ENCODE peak calls at places on chromosomes 3 and 15, in six cellular contexts. T is A549; O is left ventricle myocardium inferior; Q is adipocyte; G is CD8-positive, alpha-beta memory T cell; B is spleen. F is an unnamed sample. For H3K9me3, the result is how much of the 10 kb centered on the place peaks cover.

GRCh38 chr3:64342940-64343691 is 117.8 kb upstream of the PRICKLE2 start:
- DNase-seq in T (peak), O (no peak), Q (peak), G (no peak), B (no peak), F (no peak)

GRCh38 chr3:68878962-68879361 is 53.4 kb downstream of the TAFA4 start:
- DNase-seq in T (no peak), O (no peak), Q (no peak), G (no peak), B (no peak), F (no peak)

GRCh38 chr3:99974989-99975388 is 139.3 kb downstream of the FILIP1L start:
- DNase-seq in T (no peak), O (no peak), Q (no peak), G (no peak), B (no peak), F (no peak)

GRCh38 chr15:81222007-81222406 is 25.3 kb downstream of the IL16 start:
- DNase-seq in T (no peak), O (no peak), Q (no peak), G (no peak), B (no peak), F (no peak)

GRCh38 chr3:15769256-15769915 is 28.4 kb downstream of the ANKRD28 start:
- DNase-seq in T (no peak), O (no peak), Q (no peak), G (no peak), B (no peak), F (no peak)

GRCh38 chr15:90530250-90531051 is 728 bp downstream of the CRTC3 start:
- DNase-seq in T (peak), O (peak), Q (peak), G (peak), B (peak), F (peak)

GRCh38 chr15:63372018-63372705 is 9.5 kb downstream of the CA12 start:
- DNase-seq in T (peak), O (no peak), Q (peak), G (no peak), B (no peak), F (no peak)

GRCh38 chr3:129576514-129577345 is 29.7 kb downstream of the PLXND1 start:
- DNase-seq in T (no peak), O (peak), Q (no peak), G (peak), B (peak), F (peak)

GRCh38 chr15:40506964-40507571 is 36.3 kb downstream of the CHST14 start:
- DNase-seq in T (peak), O (peak), Q (peak), G (peak), B (peak), F (peak)

GRCh38 chr3:48564022-48564421 is 441 bp upstream of the UCN2 start:
- DNase-seq in T (peak), O (no peak), Q (peak), G (peak), B (no peak), F (no peak)

GRCh38 chr3:173618148-173618547 is 220.6 kb downstream of the NLGN1 start:
- DNase-seq in T (no peak), O (no peak), Q (no peak), G (no peak), B (no peak), F (no peak)

GRCh38 chr3:183360971-183361624 is 67.3 kb downstream of the MCF2L2 start:
- DNase-seq in T (no peak), O (no peak), Q (no peak), G (no peak), B (no peak), F (no peak)

GRCh38 chr3:134357914-134358811 is 16.1 kb downstream of the AMOTL2 start:
- DNase-seq in T (no peak), O (no peak), Q (peak), G (no peak), B (peak), F (no peak)

GRCh38 chr3:196528639-196529233 is 13.6 kb upstream of the SMCO1 start:
- DNase-seq in T (peak), O (peak), Q (peak), G (peak), B (peak), F (peak)

GRCh38 chr3:55897573-55898224 is 410.6 kb upstream of the WNT5A start:
- DNase-seq in T (no peak), O (no peak), Q (peak), G (no peak), B (no peak), F (no peak)

GRCh38 chr3:38460377-38461085 is 6.8 kb downstream of the ACVR2B start:
- DNase-seq in T (no peak), O (no peak), Q (no peak), G (no peak), B (no peak), F (no peak)

GRCh38 chr3:139310474-139310933 is 33.3 kb upstream of the MRPS22 start:
- DNase-seq in T (no peak), O (no peak), Q (peak), G (no peak), B (no peak), F (no peak)

GRCh38 chr15:63551400-63551799 is 45.8 kb upstream of the FBXL22 start:
- DNase-seq in T (no peak), O (no peak), Q (peak), G (no peak), B (no peak), F (no peak)

GRCh38 chr3:52194541-52195296 is 3.2 kb upstream of the ALAS1 start:
- DNase-seq in T (no peak), O (peak), Q (no peak), G (no peak), B (no peak), F (no peak)

GRCh38 chr3:108053025-108053424 is 37.8 kb downstream of the CD47 start:
- DNase-seq in T (no peak), O (no peak), Q (no peak), G (no peak), B (no peak), F (no peak)

GRCh38 chr15:39770748-39771689 is 11.6 kb downstream of the FSIP1 start:
- DNase-seq in T (no peak), O (no peak), Q (peak), G (no peak), B (no peak), F (no peak)

GRCh38 chr3:49883992-49884391 is 14.3 kb upstream of the CAMKV start:
- DNase-seq in T (no peak), O (no peak), Q (no peak), G (no peak), B (no peak), F (no peak)

GRCh38 chr3:187745201-187746058 is at the start of gene BCL6:
- DNase-seq in T (peak), O (peak), Q (peak), G (peak), B (peak), F (peak)

GRCh38 chr3:175002732-175003143 is 143.6 kb downstream of the NAALADL2 start:
- DNase-seq in T (no peak), O (no peak), Q (peak), G (no peak), B (no peak), F (no peak)

GRCh38 chr15:26442680-26443079 is 330.2 kb downstream of the GABRB3 start:
- DNase-seq in T (no peak), O (no peak), Q (no peak), G (no peak), B (no peak), F (no peak)
- H3K9me3 ChIP-seq in T (under half), O (under half), Q (under half), G (under half), B (under half), F (under half)

GRCh38 chr3:58691997-58692396 is 25.4 kb upstream of the FAM3D start:
- DNase-seq in T (no peak), O (no peak), Q (no peak), G (no peak), B (no peak), F (no peak)

GRCh38 chr3:58696093-58696492 is 29.5 kb upstream of the FAM3D start:
- DNase-seq in T (no peak), O (no peak), Q (no peak), G (no peak), B (no peak), F (no peak)

GRCh38 chr3:58692484-58692883 is 25.9 kb upstream of the FAM3D start:
- DNase-seq in T (no peak), O (no peak), Q (no peak), G (no peak), B (no peak), F (no peak)

GRCh38 chr3:58697552-58697951 is 31.0 kb upstream of the FAM3D start:
- DNase-seq in T (no peak), O (no peak), Q (no peak), G (no peak), B (no peak), F (no peak)

GRCh38 chr3:58693929-58694850 is 27.6 kb upstream of the FAM3D start:
- DNase-seq in T (no peak), O (no peak), Q (no peak), G (no peak), B (no peak), F (no peak)
- H3K9me3 ChIP-seq in T (under half), O (under half), Q (under half), G (under half), B (under half), F (under half)

GRCh38 chr15:27248251-27248650 is 277.3 kb downstream of the GABRG3 start:
- DNase-seq in T (no peak), O (no peak), Q (no peak), G (no peak), B (no peak), F (no peak)

GRCh38 chr15:27254016-27254415 is 283.0 kb downstream of the GABRG3 start:
- DNase-seq in T (no peak), O (no peak), Q (no peak), G (no peak), B (no peak), F (no peak)

GRCh38 chr15:27249723-27250160 is 278.8 kb downstream of the GABRG3 start:
- DNase-seq in T (no peak), O (no peak), Q (no peak), G (no peak), B (no peak), F (no peak)

GRCh38 chr15:27249046-27249722 is 278.2 kb downstream of the GABRG3 start:
- DNase-seq in T (no peak), O (no peak), Q (no peak), G (no peak), B (no peak), F (no peak)

GRCh38 chr15:27250223-27250622 is 279.2 kb downstream of the GABRG3 start:
- DNase-seq in T (no peak), O (no peak), Q (no peak), G (no peak), B (no peak), F (no peak)
- H3K9me3 ChIP-seq in T (under half), O (under half), Q (under half), G (under half), B (under half), F (under half)

GRCh38 chr15:46525984-46526725 is 891.3 kb downstream of the SQOR start:
- DNase-seq in T (no peak), O (no peak), Q (no peak), G (no peak), B (no peak), F (no peak)
- H3K9me3 ChIP-seq in T (under half), O (under half), Q (under half), G (under half), B (under half), F (under half)

GRCh38 chr15:33048255-33048654 is 146.3 kb downstream of the FMN1 start:
- DNase-seq in T (no peak), O (no peak), Q (no peak), G (no peak), B (no peak), F (no peak)
- H3K9me3 ChIP-seq in T (under half), O (under half), Q (under half), G (under half), B (under half), F (under half)

GRCh38 chr15:20665653-20666052 is 124.1 kb upstream of the GOLGA6L6 start:
- DNase-seq in T (no peak), O (no peak), Q (no peak), G (no peak), B (no peak), F (no peak)
- H3K9me3 ChIP-seq in T (under half), O (under half), Q (under half), G (under half), B (under half), F (under half)

DNA sequence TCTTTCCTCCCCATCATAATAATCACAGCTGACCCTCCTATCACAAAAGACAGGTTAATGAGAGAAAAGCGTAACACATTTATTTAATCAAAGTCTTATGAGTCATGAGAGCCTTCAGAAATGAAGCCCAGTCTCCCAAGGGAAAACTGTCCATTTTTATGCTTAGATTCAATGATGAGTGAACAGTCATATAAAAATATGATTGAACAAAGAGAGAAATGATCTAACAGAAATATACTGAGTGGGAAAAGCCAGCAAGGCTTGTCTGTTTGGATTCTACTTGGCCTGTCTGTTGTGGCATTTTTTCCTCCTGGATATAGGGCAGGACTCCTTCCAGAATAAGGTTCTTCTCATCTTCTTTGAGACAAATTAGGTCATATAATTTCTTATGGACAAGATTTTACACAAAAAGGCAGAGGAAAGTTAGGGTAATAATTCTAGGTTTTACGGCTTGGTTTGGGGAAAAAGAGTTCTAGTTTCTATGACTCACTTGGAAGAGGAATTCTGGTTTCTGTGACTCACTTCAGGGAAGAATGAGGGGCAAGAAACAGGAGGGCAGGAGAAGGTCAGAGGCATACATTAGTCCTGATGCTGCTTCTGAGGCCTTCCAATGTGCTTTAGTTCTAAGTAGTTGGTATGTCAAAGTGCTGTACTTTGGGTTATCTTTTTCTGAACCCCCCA is 534.2 kb downstream of the ZIC1 start:
- DNase-seq in T (peak), O (no peak), Q (peak), G (no peak), B (no peak), F (no peak)
- H3K9me3 ChIP-seq in T (under half), O (under half), Q (under half), G (under half), B (under half), F (under half)

GRCh38 chr15:43859546-43859945 is 32.7 kb downstream of the WDR76 start:
- DNase-seq in T (no peak), O (no peak), Q (no peak), G (no peak), B (no peak), F (no peak)
- H3K9me3 ChIP-seq in T (under half), O (under half), Q (under half), G (under half), B (under half), F (under half)

DNA sequence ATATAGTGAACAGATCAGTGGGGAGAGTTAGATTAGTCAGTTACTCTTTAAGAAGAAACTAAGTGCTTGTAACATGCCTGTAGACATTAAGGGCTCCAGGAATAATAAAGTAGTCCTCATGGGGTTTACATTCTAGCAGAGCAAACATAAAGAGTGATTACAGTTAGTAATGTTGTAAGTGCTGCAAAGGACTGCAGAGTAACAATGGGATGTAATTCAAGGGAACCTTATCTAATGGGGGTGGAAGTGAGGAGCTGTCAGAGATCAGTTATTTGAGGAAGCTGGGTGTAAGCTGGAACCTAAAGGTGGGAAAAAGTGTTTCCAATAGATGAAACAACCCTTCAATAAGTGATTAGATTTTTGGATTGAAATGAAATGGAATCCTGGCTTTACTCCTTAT is 67.6 kb downstream of the ARIH1 start:
- DNase-seq in T (no peak), O (no peak), Q (no peak), G (no peak), B (no peak), F (no peak)
- H3K9me3 ChIP-seq in T (under half), O (under half), Q (under half), G (under half), B (under half), F (under half)